ENCODE peak calls at places on chromosomes 12 and 14, in eight cellular contexts. E is A549, A is prostate gland, K is thoracic aorta, X is kidney epithelial cell, D is heart right ventricle, H is fibroblast of lung, U is BJ. F is an unnamed sample.

GRCh38 chr14:54782803-54783659 is 119.6 kb downstream of the GCH1 start:
- DNase-seq in E (no peak), A (no peak), K (no peak), X (no peak), D (no peak), H (no peak), U (no peak), F (no peak)

GRCh38 chr12:59780605-59781135 is 184.8 kb downstream of the SLC16A7 start:
- DNase-seq in E (no peak), A (no peak), K (no peak), X (no peak), D (no peak), H (peak; percentile 71), U (no peak), F (peak; percentile 29)

GRCh38 chr14:36217732-36218131 is 41.2 kb upstream of the PTCSC3 start:
- DNase-seq in E (no peak), A (no peak), K (no peak), X (peak; percentile 38), D (no peak), H (no peak), U (no peak), F (no peak)

GRCh38 chr14:75711134-75711795 is 50.2 kb downstream of the TTLL5 start:
- DNase-seq in E (peak; percentile 68), A (peak; percentile 48), K (no peak), X (no peak), D (no peak), H (peak; percentile 75), U (peak; percentile 5), F (no peak)

GRCh38 chr12:38139456-38139855 is 177.1 kb upstream of the ALG10B start:
- DNase-seq in E (no peak), A (no peak), K (no peak), X (no peak), D (no peak), H (no peak), U (no peak), F (no peak)

GRCh38 chr12:58888131-58888783 is 32.0 kb downstream of the LRIG3 start:
- DNase-seq in E (no peak), A (peak; percentile 88), K (peak; percentile 18), X (peak; percentile 91), D (peak; percentile 29), H (peak; percentile 80), U (no peak), F (peak; percentile 49)

GRCh38 chr14:20632448-20632830 is 9.1 kb downstream of the OR6S1 start:
- DNase-seq in E (no peak), A (no peak), K (no peak), X (no peak), D (no peak), H (no peak), U (no peak), F (no peak)

GRCh38 chr12:43893670-43894069 is 57.8 kb downstream of the TMEM117 start:
- DNase-seq in E (no peak), A (no peak), K (no peak), X (no peak), D (no peak), H (peak; percentile 42), U (no peak), F (peak; percentile 35)

GRCh38 chr14:76780360-76780759 is 19.1 kb downstream of the VASH1 start:
- DNase-seq in E (no peak), A (no peak), K (no peak), X (no peak), D (no peak), H (no peak), U (no peak), F (no peak)

GRCh38 chr12:53220857-53221202 is 11.2 kb downstream of the RARG start:
- DNase-seq in E (peak; percentile 98), A (peak; percentile 84), K (peak; percentile 47), X (no peak), D (peak; percentile 94), H (peak; percentile 92), U (peak; percentile 69), F (peak; percentile 76)

GRCh38 chr12:57763881-57764661 is 2.8 kb downstream of the CYP27B1 start:
- DNase-seq in E (no peak), A (no peak), K (no peak), X (no peak), D (no peak), H (no peak), U (no peak), F (no peak)

GRCh38 chr12:57766464-57767311 is at the start of gene CYP27B1:
- DNase-seq in E (no peak), A (no peak), K (no peak), X (no peak), D (no peak), H (peak; percentile 33), U (no peak), F (no peak)

GRCh38 chr12:57765003-57765697 is 1.7 kb downstream of the CYP27B1 start:
- DNase-seq in E (peak; percentile 70), A (no peak), K (no peak), X (no peak), D (peak; percentile 38), H (no peak), U (no peak), F (no peak)

GRCh38 chr12:57765698-57766463 is 997 bp downstream of the CYP27B1 start:
- DNase-seq in E (no peak), A (no peak), K (no peak), X (no peak), D (no peak), H (no peak), U (no peak), F (no peak)

DNA sequence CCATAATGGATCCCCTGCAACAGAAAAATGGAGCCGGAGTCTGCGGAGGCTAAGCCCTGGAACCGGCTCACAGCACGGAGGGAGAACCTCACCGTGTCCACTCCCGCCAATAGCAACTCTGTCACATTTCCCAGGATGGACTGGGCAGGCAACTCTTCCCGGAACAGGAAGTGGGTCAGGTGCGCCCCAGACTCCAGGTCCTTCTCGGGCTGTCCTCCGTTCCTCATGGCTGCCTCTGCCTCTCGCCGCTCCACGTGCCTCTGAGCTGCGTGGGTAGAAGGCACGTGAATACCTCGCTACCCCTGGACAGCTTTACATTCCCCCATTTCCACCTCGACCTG is 2.2 kb downstream of the CYP27B1 start:
- DNase-seq in E (no peak), A (no peak), K (no peak), X (no peak), D (no peak), H (no peak), U (no peak), F (no peak)
- H3K4me3 ChIP-seq in E (peak overlapping the region; percentile 52), A (peak overlapping the region; percentile 15), K (peak overlapping the region; percentile 68), X (peak overlapping the region; percentile 29), D (peak overlapping the region; percentile 35), H (no peak overlapping the region), U (peak overlapping the region; percentile 33), F (no peak overlapping the region)

GRCh38 chr14:94284221-94284620 is 8.8 kb downstream of the SERPINA10 start:
- DNase-seq in E (no peak), A (no peak), K (no peak), X (no peak), D (no peak), H (no peak), U (no peak), F (no peak)

GRCh38 chr14:94282991-94283723 is 9.9 kb downstream of the SERPINA10 start:
- DNase-seq in E (no peak), A (no peak), K (no peak), X (no peak), D (no peak), H (no peak), U (no peak), F (no peak)

GRCh38 chr14:94278732-94279131 is 14.3 kb downstream of the SERPINA10 start:
- DNase-seq in E (no peak), A (no peak), K (no peak), X (no peak), D (no peak), H (no peak), U (no peak), F (no peak)
- H3K4me3 ChIP-seq in E (no peak overlapping the region), A (no peak overlapping the region), K (no peak overlapping the region), X (no peak overlapping the region), D (no peak overlapping the region), H (no peak overlapping the region), U (no peak overlapping the region), F (no peak overlapping the region)

GRCh38 chr14:23181946-23182345 is 1.5 kb downstream of the SLC7A8 start:
- DNase-seq in E (no peak), A (no peak), K (no peak), X (no peak), D (no peak), H (no peak), U (no peak), F (no peak)

GRCh38 chr14:23182372-23183014 is 967 bp downstream of the SLC7A8 start:
- DNase-seq in E (no peak), A (peak; percentile 86), K (no peak), X (no peak), D (no peak), H (no peak), U (no peak), F (no peak)

GRCh38 chr14:23183479-23183878 is at the start of gene SLC7A8:
- DNase-seq in E (no peak), A (peak; percentile 79), K (no peak), X (no peak), D (peak; percentile 51), H (no peak), U (no peak), F (no peak)

GRCh38 chr14:23183076-23183475 is 384 bp downstream of the SLC7A8 start:
- DNase-seq in E (no peak), A (no peak), K (no peak), X (no peak), D (no peak), H (no peak), U (no peak), F (no peak)

DNA sequence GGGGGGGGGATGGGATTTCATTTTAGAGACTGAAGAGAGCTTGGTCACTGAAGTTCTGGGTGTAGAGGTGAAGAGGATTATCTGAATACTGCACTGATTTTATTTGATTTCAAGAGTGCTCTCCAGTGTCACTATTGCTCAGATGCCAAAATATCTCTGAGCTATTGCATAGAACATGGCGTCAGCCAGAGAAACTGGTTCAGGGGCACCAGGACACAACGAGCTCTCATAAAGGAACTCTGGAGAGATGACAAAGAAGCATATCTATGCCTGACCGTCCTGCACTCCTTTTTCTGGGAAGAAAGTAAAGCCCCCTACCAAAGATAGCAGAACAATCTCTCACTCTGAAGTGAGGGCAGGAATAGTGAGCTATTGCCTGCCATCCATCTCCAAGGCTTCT is 2.0 kb downstream of the SLC7A8 start:
- DNase-seq in E (no peak), A (peak; percentile 48), K (no peak), X (no peak), D (no peak), H (no peak), U (no peak), F (no peak)
- H3K4me3 ChIP-seq in E (no peak overlapping the region), A (peak overlapping the region; percentile 51), K (peak overlapping the region; percentile 80), X (no peak overlapping the region), D (peak overlapping the region; percentile 5), H (no peak overlapping the region), U (no peak overlapping the region), F (no peak overlapping the region)

DNA sequence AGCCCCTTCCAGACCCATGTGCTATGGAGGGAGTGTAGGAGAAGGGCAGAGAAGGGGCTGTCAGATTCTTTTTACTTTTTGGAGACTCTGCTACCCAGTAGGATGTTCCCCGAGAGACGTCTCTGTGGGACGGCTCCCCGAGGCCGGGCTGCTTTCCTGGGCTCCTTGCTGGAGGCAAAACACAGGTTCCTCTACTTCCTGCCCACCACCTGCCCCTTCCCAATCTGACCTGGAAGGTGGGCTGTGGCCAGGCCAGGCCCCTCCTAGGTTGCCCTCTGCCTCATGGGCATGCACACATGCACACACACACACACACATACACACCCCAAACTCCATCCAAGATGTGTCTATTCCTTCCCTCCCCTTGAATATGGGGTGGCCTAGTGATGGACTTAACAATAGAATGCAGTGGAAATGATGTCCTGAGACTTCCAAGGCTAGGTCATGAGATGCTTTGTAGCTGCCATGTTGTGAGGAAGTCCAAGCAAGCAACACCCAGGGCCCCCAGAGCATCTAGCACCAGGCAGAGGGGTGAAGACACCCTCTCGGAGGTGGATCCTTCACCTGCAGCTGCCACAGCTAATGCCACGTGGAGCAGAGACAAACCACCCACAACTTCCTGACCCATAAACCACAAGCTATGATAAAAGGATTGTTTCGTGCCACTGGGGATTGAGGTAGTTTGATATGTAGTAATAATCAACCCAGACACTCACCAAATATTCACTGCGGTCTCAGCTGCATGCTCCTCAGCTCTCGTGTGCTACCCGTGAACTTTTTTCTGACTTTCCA is 1.6 kb upstream of the ASB2 start:
- DNase-seq in E (no peak), A (no peak), K (no peak), X (no peak), D (no peak), H (no peak), U (no peak), F (no peak)
- H3K4me3 ChIP-seq in E (no peak overlapping the region), A (no peak overlapping the region), K (no peak overlapping the region), X (no peak overlapping the region), D (no peak overlapping the region), H (no peak overlapping the region), U (no peak overlapping the region), F (no peak overlapping the region)